ENCODE peak calls at places on chromosome 11, in five cellular contexts. One of them, this sample, is unnamed.

GRCh38 chr11:132531921-132532320 is 1000.4 kb downstream of the OPCML start:
- DNase-seq in spleen: no peak
- DNase-seq in breast epithelium: no peak
- DNase-seq in heart left ventricle: no peak
- DNase-seq in GM12878: no peak
- DNase-seq in this sample: no peak

GRCh38 chr11:69654660-69655478 is 13.9 kb downstream of the CCND1 start:
- DNase-seq in spleen: no peak
- DNase-seq in breast epithelium: peak; percentile 63
- DNase-seq in heart left ventricle: peak; percentile 15
- DNase-seq in GM12878: no peak
- DNase-seq in this sample: no peak

GRCh38 chr11:69135420-69136363 is 20.0 kb upstream of the SMIM38 start:
- DNase-seq in spleen: peak; percentile 23
- DNase-seq in breast epithelium: no peak
- DNase-seq in heart left ventricle: no peak
- DNase-seq in GM12878: no peak
- DNase-seq in this sample: no peak

GRCh38 chr11:73570415-73571114 is 27.3 kb downstream of the FAM168A start:
- DNase-seq in spleen: no peak
- DNase-seq in breast epithelium: no peak
- DNase-seq in heart left ventricle: no peak
- DNase-seq in GM12878: no peak
- DNase-seq in this sample: no peak

GRCh38 chr11:57340228-57340627 is 2.1 kb downstream of the P2RX3 start:
- DNase-seq in spleen: peak; percentile 59
- DNase-seq in breast epithelium: no peak
- DNase-seq in heart left ventricle: peak; percentile 43
- DNase-seq in GM12878: no peak
- DNase-seq in this sample: no peak

GRCh38 chr11:133663135-133663534 is 130.8 kb upstream of the OPCML start:
- DNase-seq in spleen: no peak
- DNase-seq in breast epithelium: no peak
- DNase-seq in heart left ventricle: no peak
- DNase-seq in GM12878: no peak
- DNase-seq in this sample: no peak

GRCh38 chr11:120632579-120632978 is 121.0 kb downstream of the GRIK4 start:
- DNase-seq in spleen: no peak
- DNase-seq in breast epithelium: no peak
- DNase-seq in heart left ventricle: no peak
- DNase-seq in GM12878: no peak
- DNase-seq in this sample: no peak

GRCh38 chr11:1072116-1072820 is 2.4 kb upstream of the MUC2 start:
- DNase-seq in spleen: peak; percentile 79
- DNase-seq in breast epithelium: peak; percentile 51
- DNase-seq in heart left ventricle: peak; percentile 64
- DNase-seq in GM12878: no peak
- DNase-seq in this sample: no peak

GRCh38 chr11:78268516-78269410 is 80.0 kb downstream of the USP35 start:
- DNase-seq in spleen: no peak
- DNase-seq in breast epithelium: no peak
- DNase-seq in heart left ventricle: peak; percentile 62
- DNase-seq in GM12878: no peak
- DNase-seq in this sample: peak; percentile 74

GRCh38 chr11:40290031-40290650 is 1169.3 kb downstream of the LRRC4C start:
- DNase-seq in spleen: no peak
- DNase-seq in breast epithelium: no peak
- DNase-seq in heart left ventricle: no peak
- DNase-seq in GM12878: no peak
- DNase-seq in this sample: no peak

GRCh38 chr11:37323843-37324242 is 725.8 kb upstream of the RAG2 start:
- DNase-seq in spleen: no peak
- DNase-seq in breast epithelium: no peak
- DNase-seq in heart left ventricle: no peak
- DNase-seq in GM12878: no peak
- DNase-seq in this sample: no peak

GRCh38 chr11:36373040-36374010 is 77.2 kb downstream of the PRR5L start:
- DNase-seq in spleen: no peak
- DNase-seq in breast epithelium: no peak
- DNase-seq in heart left ventricle: no peak
- DNase-seq in GM12878: no peak
- DNase-seq in this sample: no peak

GRCh38 chr11:88480217-88480616 is 142.7 kb upstream of the CTSC start:
- DNase-seq in spleen: no peak
- DNase-seq in breast epithelium: no peak
- DNase-seq in heart left ventricle: peak; percentile 19
- DNase-seq in GM12878: no peak
- DNase-seq in this sample: peak; percentile 75

GRCh38 chr11:125176866-125177265 is 12.3 kb downstream of the PKNOX2 start:
- DNase-seq in spleen: no peak
- DNase-seq in breast epithelium: no peak
- DNase-seq in heart left ventricle: no peak
- DNase-seq in GM12878: no peak
- DNase-seq in this sample: no peak

GRCh38 chr11:125180413-125181305 is 16.1 kb downstream of the PKNOX2 start:
- DNase-seq in spleen: no peak
- DNase-seq in breast epithelium: no peak
- DNase-seq in heart left ventricle: no peak
- DNase-seq in GM12878: no peak
- DNase-seq in this sample: no peak

GRCh38 chr11:125179895-125180294 is 15.3 kb downstream of the PKNOX2 start:
- DNase-seq in spleen: peak; percentile 30
- DNase-seq in breast epithelium: no peak
- DNase-seq in heart left ventricle: no peak
- DNase-seq in GM12878: no peak
- DNase-seq in this sample: no peak

GRCh38 chr11:125182522-125182921 is 18.0 kb downstream of the PKNOX2 start:
- DNase-seq in spleen: no peak
- DNase-seq in breast epithelium: no peak
- DNase-seq in heart left ventricle: no peak
- DNase-seq in GM12878: no peak
- DNase-seq in this sample: no peak

GRCh38 chr11:125179346-125179745 is 14.8 kb downstream of the PKNOX2 start:
- DNase-seq in spleen: peak; percentile 67
- DNase-seq in breast epithelium: no peak
- DNase-seq in heart left ventricle: no peak
- DNase-seq in GM12878: no peak
- DNase-seq in this sample: no peak
- TF ChIP-seq CTCF in spleen: no peak
- TF ChIP-seq CTCF in breast epithelium: no peak
- TF ChIP-seq CTCF in heart left ventricle: no peak
- TF ChIP-seq CTCF in GM12878: no peak
- TF ChIP-seq CTCF in this sample: no peak

DNA sequence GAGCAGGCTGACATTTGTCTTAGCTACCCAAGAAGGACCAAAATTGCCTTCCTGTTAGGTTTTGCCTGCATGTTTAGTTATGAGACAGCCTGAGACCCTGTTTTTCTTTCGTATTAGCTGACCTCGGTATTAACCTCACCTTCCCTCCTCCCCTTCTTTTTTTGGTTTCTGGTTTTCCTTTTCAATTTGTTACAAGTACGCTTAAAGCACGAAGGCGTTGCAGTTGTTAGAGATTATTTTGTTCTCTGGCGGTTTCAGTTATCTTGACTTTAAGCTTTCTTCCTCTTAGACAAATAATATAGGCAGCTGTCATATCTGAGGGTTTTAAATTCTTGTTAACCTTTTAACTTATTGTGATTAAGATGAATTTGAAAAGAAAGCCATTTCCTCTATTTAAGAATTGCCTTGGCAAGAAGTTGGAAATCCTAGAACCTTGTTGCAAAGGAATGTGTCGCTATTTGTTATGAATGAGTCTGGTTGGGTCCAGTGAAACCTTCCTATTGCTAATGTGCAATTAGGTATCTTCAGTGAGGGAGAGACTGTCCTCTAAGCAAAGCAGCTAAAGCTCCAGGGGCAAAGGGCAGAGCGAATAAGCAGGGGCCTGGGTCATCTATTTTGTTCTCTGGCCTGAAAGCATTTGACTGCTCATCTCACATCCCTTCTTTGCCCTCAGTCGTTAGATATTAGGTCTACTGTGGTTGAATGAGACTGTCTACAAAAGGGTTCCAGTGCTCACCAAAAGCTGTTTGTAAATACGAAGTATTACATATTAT is 45.8 kb downstream of the PACS1 start:
- DNase-seq in spleen: no peak
- DNase-seq in breast epithelium: no peak
- DNase-seq in heart left ventricle: no peak
- DNase-seq in GM12878: peak; percentile 92
- DNase-seq in this sample: no peak
- H3K4me1 ChIP-seq in spleen: peaks cover 92% of the 10 kb centered on the region
- H3K4me1 ChIP-seq in breast epithelium: peaks cover 11% of the 10 kb centered on the region
- H3K4me1 ChIP-seq in heart left ventricle: peaks cover 80% of the 10 kb centered on the region
- H3K4me1 ChIP-seq in GM12878: peaks cover 76% of the 10 kb centered on the region
- H3K4me1 ChIP-seq in this sample: peaks cover 8% of the 10 kb centered on the region

GRCh38 chr11:48033918-48034341 is 53.6 kb downstream of the PTPRJ start:
- DNase-seq in spleen: peak; percentile 38
- DNase-seq in breast epithelium: no peak
- DNase-seq in heart left ventricle: no peak
- DNase-seq in GM12878: no peak
- DNase-seq in this sample: no peak

GRCh38 chr11:48028909-48029685 is 48.7 kb downstream of the PTPRJ start:
- DNase-seq in spleen: peak; percentile 77
- DNase-seq in breast epithelium: no peak
- DNase-seq in heart left ventricle: no peak
- DNase-seq in GM12878: no peak
- DNase-seq in this sample: no peak

GRCh38 chr11:48031602-48032001 is 51.2 kb downstream of the PTPRJ start:
- DNase-seq in spleen: no peak
- DNase-seq in breast epithelium: no peak
- DNase-seq in heart left ventricle: no peak
- DNase-seq in GM12878: no peak
- DNase-seq in this sample: no peak

GRCh38 chr11:48025983-48026340 is 45.6 kb downstream of the PTPRJ start:
- DNase-seq in spleen: no peak
- DNase-seq in breast epithelium: no peak
- DNase-seq in heart left ventricle: no peak
- DNase-seq in GM12878: no peak
- DNase-seq in this sample: no peak

GRCh38 chr11:48029686-48030279 is 49.4 kb downstream of the PTPRJ start:
- DNase-seq in spleen: no peak
- DNase-seq in breast epithelium: no peak
- DNase-seq in heart left ventricle: no peak
- DNase-seq in GM12878: no peak
- DNase-seq in this sample: no peak
- H3K27ac ChIP-seq in spleen: peak overlapping the region; percentile 86
- H3K27ac ChIP-seq in breast epithelium: no peak overlapping the region
- H3K27ac ChIP-seq in heart left ventricle: peak overlapping the region; percentile 87
- H3K27ac ChIP-seq in GM12878: no peak overlapping the region
- H3K27ac ChIP-seq in this sample: no peak overlapping the region

DNA sequence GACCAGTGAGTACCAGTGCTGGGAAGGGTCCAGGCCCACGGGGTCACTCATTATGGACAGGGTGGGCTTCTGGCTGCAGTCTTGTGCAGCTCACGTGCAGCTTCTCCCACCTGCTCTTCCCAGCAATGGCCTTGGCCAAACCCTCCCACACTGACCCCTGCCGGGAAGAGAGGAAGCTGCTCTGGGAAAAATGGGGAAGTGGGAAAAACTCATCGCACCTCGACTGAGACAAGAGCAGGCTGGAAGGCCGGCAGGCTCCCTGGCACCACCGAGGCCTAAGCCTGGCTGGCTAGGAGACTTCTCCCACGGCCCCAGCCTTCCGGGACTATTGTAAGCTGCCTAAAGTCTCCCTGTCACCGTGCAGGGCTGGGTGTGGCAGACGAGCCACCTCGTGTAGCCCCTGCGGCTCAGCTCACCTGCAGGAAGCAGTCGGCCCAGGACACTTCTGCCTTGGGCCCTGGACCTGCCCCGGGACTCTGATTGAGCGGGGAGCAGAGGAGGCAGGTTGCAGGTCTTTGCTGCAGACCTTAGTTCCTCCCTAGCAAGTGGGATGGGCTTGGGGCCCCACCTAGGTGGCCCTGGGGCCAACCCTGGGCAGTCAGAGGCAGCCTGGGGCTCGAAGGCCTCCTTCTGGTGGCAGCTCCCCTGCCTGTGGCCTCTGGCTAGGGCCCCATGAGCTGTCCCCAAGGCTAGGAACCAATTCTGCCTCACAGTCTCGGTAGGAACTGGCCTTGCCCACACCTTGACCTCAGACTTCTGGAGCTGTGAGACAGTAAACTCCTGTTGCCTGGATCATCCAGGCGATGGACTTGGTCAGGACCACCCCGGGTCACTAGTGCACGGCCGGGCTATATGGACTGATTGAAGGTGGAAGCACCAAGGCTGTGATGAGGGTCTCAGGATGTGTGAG is 23.1 kb downstream of the MRGPRG start:
- DNase-seq in spleen: peak; percentile 65
- DNase-seq in breast epithelium: peak; percentile 36
- DNase-seq in heart left ventricle: no peak
- DNase-seq in GM12878: no peak
- DNase-seq in this sample: no peak
- TF ChIP-seq CTCF in spleen: peak; percentile 20
- TF ChIP-seq CTCF in breast epithelium: peak; percentile 24
- TF ChIP-seq CTCF in heart left ventricle: peak; percentile 47
- TF ChIP-seq CTCF in GM12878: no peak
- TF ChIP-seq CTCF in this sample: peak; percentile 46

This sample was measured in ascending aorta.